ENCODE peak calls at places on chromosomes 7 and 10, in four cellular contexts. One of them, this sample, is unnamed.

GRCh38 chr10:43137701-43137970 is 609 bp upstream of the CSGALNACT2 start:
- DNase-seq in mesendoderm: peak
- DNase-seq in IMR-90: peak
- DNase-seq in H1: no peak
- DNase-seq in this sample: no peak

GRCh38 chr10:115861864-115862263 is 411.1 kb downstream of the GFRA1 start:
- DNase-seq in H1: no peak
- DNase-seq in mesendoderm: no peak
- DNase-seq in IMR-90: peak
- DNase-seq in this sample: no peak

GRCh38 chr7:113331155-113331898 is 213.0 kb upstream of the SMIM30 start:
- DNase-seq in mesendoderm: peak
- DNase-seq in H1: peak
- DNase-seq in IMR-90: no peak
- DNase-seq in this sample: peak

GRCh38 chr7:117796889-117797288 is 76.4 kb downstream of the CTTNBP2 start:
- DNase-seq in mesendoderm: no peak
- DNase-seq in H1: no peak
- DNase-seq in IMR-90: no peak
- DNase-seq in this sample: no peak

GRCh38 chr7:88169717-88170320 is 50.0 kb downstream of the SRI start:
- DNase-seq in IMR-90: peak
- DNase-seq in H1: no peak
- DNase-seq in mesendoderm: no peak
- DNase-seq in this sample: no peak

GRCh38 chr10:91907914-91908357 is 1.4 kb downstream of the FGFBP3 start:
- DNase-seq in H1: no peak
- DNase-seq in mesendoderm: peak
- DNase-seq in IMR-90: no peak
- DNase-seq in this sample: no peak

GRCh38 chr7:20200361-20200760 is 16.8 kb downstream of the MACC1 start:
- DNase-seq in H1: no peak
- DNase-seq in mesendoderm: no peak
- DNase-seq in IMR-90: no peak
- DNase-seq in this sample: no peak

GRCh38 chr7:495761-496321 is 23.8 kb downstream of the PDGFA start:
- DNase-seq in mesendoderm: no peak
- DNase-seq in H1: no peak
- DNase-seq in IMR-90: no peak
- DNase-seq in this sample: no peak

GRCh38 chr10:78991187-78991586 is 77.6 kb upstream of the ZMIZ1 start:
- DNase-seq in H1: no peak
- DNase-seq in IMR-90: peak
- DNase-seq in mesendoderm: no peak
- DNase-seq in this sample: no peak

DNA sequence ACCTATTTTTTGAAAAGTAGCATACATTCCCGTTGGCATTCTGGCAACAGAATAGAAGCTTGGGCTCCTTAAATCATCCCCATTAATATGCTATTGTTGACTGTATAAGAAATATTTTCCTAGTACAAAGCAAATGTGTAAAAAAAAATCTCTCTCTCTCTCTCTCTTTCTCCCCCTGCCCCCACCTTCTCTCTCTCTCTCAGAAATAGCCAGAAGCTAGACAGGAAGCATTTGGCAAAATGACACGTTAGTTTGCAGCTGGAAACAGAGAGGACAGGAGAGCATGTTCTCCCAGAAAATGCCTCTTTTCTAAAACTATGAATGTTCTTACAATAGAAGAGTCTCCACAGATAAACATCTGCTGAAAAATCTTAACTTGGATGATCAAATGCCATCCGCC is 59.6 kb upstream of the AKR1E2 start:
- DNase-seq in mesendoderm: no peak
- DNase-seq in IMR-90: peak
- DNase-seq in H1: no peak
- DNase-seq in this sample: no peak
- H4K5ac ChIP-seq in mesendoderm: no peak
- H4K5ac ChIP-seq in IMR-90: peak
- H4K5ac ChIP-seq in H1: no peak
- H4K5ac ChIP-seq in this sample: no peak

GRCh38 chr10:68938884-68939283 is 17.1 kb upstream of the DDX21 start:
- DNase-seq in mesendoderm: no peak
- DNase-seq in IMR-90: no peak
- DNase-seq in H1: no peak
- DNase-seq in this sample: no peak
- H4K5ac ChIP-seq in mesendoderm: no peak
- H4K5ac ChIP-seq in IMR-90: no peak
- H4K5ac ChIP-seq in H1: no peak
- H4K5ac ChIP-seq in this sample: no peak

GRCh38 chr7:105799677-105800076 is 76.7 kb downstream of the ATXN7L1 start:
- DNase-seq in H1: no peak
- DNase-seq in IMR-90: peak
- DNase-seq in mesendoderm: no peak
- DNase-seq in this sample: no peak

GRCh38 chr7:105799006-105799405 is 77.4 kb downstream of the ATXN7L1 start:
- DNase-seq in H1: no peak
- DNase-seq in mesendoderm: no peak
- DNase-seq in IMR-90: no peak
- DNase-seq in this sample: peak

GRCh38 chr7:105802611-105803520 is 73.5 kb downstream of the ATXN7L1 start:
- DNase-seq in mesendoderm: no peak
- DNase-seq in H1: no peak
- DNase-seq in IMR-90: peak
- DNase-seq in this sample: no peak

GRCh38 chr7:105800849-105801534 is 75.4 kb downstream of the ATXN7L1 start:
- DNase-seq in IMR-90: no peak
- DNase-seq in H1: no peak
- DNase-seq in mesendoderm: no peak
- DNase-seq in this sample: no peak

GRCh38 chr7:105800442-105800841 is 76.0 kb downstream of the ATXN7L1 start:
- DNase-seq in mesendoderm: no peak
- DNase-seq in H1: no peak
- DNase-seq in IMR-90: peak
- DNase-seq in this sample: no peak
- H4K5ac ChIP-seq in mesendoderm: no peak
- H4K5ac ChIP-seq in H1: no peak
- H4K5ac ChIP-seq in IMR-90: no peak
- H4K5ac ChIP-seq in this sample: no peak

GRCh38 chr7:131272086-131272485 is 55.6 kb upstream of the MKLN1 start:
- DNase-seq in H1: no peak
- DNase-seq in IMR-90: no peak
- DNase-seq in mesendoderm: no peak
- DNase-seq in this sample: no peak
- H4K5ac ChIP-seq in H1: no peak
- H4K5ac ChIP-seq in IMR-90: no peak
- H4K5ac ChIP-seq in mesendoderm: no peak
- H4K5ac ChIP-seq in this sample: no peak

GRCh38 chr10:45453639-45454250 is 79.7 kb downstream of the ALOX5 start:
- DNase-seq in H1: no peak
- DNase-seq in IMR-90: no peak
- DNase-seq in mesendoderm: no peak
- DNase-seq in this sample: no peak
- H4K5ac ChIP-seq in H1: no peak
- H4K5ac ChIP-seq in IMR-90: no peak
- H4K5ac ChIP-seq in mesendoderm: no peak
- H4K5ac ChIP-seq in this sample: no peak

DNA sequence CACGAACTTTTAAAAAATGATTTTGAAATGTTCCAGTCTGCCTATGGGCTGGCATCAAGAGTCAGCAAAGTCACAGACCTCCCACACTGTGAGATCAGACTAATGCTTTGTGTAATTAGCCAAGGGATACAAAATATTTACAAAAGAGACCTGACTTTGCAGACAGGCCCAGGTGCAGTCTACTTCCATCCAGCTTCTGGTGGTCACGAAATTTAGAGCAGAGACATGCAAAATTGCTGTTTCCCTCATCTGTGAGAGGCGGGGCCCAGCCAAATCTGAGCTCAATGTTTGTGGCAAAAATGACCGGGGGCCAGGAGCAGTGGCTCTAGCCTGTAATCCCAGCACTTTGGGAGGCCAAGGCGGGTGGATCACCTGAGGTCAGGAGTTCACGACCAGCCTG is 82.5 kb upstream of the PITRM1 start:
- DNase-seq in IMR-90: no peak
- DNase-seq in mesendoderm: no peak
- DNase-seq in H1: no peak
- DNase-seq in this sample: no peak
- H4K5ac ChIP-seq in IMR-90: no peak
- H4K5ac ChIP-seq in mesendoderm: no peak
- H4K5ac ChIP-seq in H1: no peak
- H4K5ac ChIP-seq in this sample: no peak

GRCh38 chr7:157545681-157546060 is 208.9 kb downstream of the DNAJB6 start:
- DNase-seq in IMR-90: no peak
- DNase-seq in H1: no peak
- DNase-seq in mesendoderm: no peak
- DNase-seq in this sample: no peak
- H4K5ac ChIP-seq in IMR-90: no peak
- H4K5ac ChIP-seq in H1: no peak
- H4K5ac ChIP-seq in mesendoderm: no peak
- H4K5ac ChIP-seq in this sample: no peak

DNA sequence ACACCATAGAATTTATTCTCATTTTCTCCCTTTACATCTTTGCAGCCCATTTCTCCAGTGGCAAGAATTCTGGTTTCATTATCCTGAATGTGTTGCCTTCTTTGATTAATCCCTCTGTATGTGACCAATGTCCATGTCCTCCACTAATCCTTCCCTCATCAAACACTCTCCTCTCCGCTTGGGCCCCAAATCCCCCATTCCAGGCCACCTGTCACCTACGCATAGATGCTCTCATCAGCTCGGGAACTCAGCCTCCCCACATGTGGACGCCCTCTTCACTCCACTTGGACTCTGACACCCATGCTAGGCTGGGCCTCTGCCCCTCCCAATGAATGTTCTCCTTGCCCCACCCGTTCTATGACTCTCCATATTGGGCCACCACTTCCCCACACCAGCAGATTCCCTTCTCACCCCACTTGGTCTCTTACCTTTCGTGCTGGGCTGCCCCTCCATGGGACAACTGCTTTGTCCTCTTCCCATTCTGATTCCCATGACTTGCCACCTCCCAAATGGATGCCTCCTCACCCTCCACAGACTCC is 18.7 kb upstream of the RBM20 start:
- DNase-seq in IMR-90: no peak
- DNase-seq in H1: no peak
- DNase-seq in mesendoderm: no peak
- DNase-seq in this sample: no peak
- H4K5ac ChIP-seq in IMR-90: no peak
- H4K5ac ChIP-seq in H1: no peak
- H4K5ac ChIP-seq in mesendoderm: no peak
- H4K5ac ChIP-seq in this sample: no peak

GRCh38 chr10:14671383-14671782 is 103.3 kb downstream of the FAM107B start:
- DNase-seq in H1: no peak
- DNase-seq in mesendoderm: no peak
- DNase-seq in IMR-90: no peak
- DNase-seq in this sample: peak
- H4K5ac ChIP-seq in H1: no peak
- H4K5ac ChIP-seq in mesendoderm: no peak
- H4K5ac ChIP-seq in IMR-90: no peak
- H4K5ac ChIP-seq in this sample: no peak

This sample was measured in H9.